ENCODE peak calls at places on chromosomes 3 and 15, in nine cellular contexts. P is small intestine, T is uterus, X is adipocyte, S is upper lobe of right lung, H is SJSA1, E is AG04450, W is fibroblast of pulmonary artery, M is pancreas. G is an unnamed sample.

GRCh38 chr3:196314597-196314996 is 3.4 kb downstream of the DYNLT2B start:
- DNase-seq in P (no peak), T (no peak), X (no peak), S (no peak), H (no peak), E (no peak), W (no peak), M (no peak), G (no peak)

GRCh38 chr3:112736802-112737566 is 96.0 kb upstream of the CCDC80 start:
- DNase-seq in P (peak), T (no peak), X (no peak), S (no peak), H (no peak), E (no peak), W (no peak), M (no peak), G (no peak)

GRCh38 chr3:25128735-25129134 is 299.3 kb upstream of the RARB start:
- DNase-seq in P (no peak), T (no peak), X (no peak), S (no peak), H (no peak), E (no peak), W (no peak), M (no peak), G (no peak)

GRCh38 chr3:45479627-45480026 is 91.3 kb downstream of the LARS2 start:
- DNase-seq in P (peak), T (no peak), X (peak), S (no peak), H (peak), E (peak), W (peak), M (no peak), G (no peak)

GRCh38 chr15:49238342-49238741 is 68.3 kb downstream of the GALK2 start:
- DNase-seq in P (no peak), T (peak), X (peak), S (no peak), H (no peak), E (peak), W (peak), M (no peak), G (no peak)

GRCh38 chr3:124837730-124838186 is 49.4 kb downstream of the ITGB5 start:
- DNase-seq in P (peak), T (peak), X (peak), S (no peak), H (no peak), E (no peak), W (peak), M (no peak), G (no peak)

GRCh38 chr3:177776656-177777055 is 579.4 kb upstream of the TBL1XR1 start:
- DNase-seq in P (no peak), T (no peak), X (peak), S (no peak), H (peak), E (peak), W (peak), M (no peak), G (no peak)

GRCh38 chr15:59997070-59997701 is 6.9 kb upstream of the FOXB1 start:
- DNase-seq in P (no peak), T (no peak), X (no peak), S (no peak), H (peak), E (no peak), W (no peak), M (no peak), G (peak)

GRCh38 chr3:73600293-73600938 is 24.3 kb downstream of the PDZRN3 start:
- DNase-seq in P (no peak), T (no peak), X (peak), S (no peak), H (no peak), E (no peak), W (peak), M (no peak), G (peak)

GRCh38 chr15:40389824-40390595 is 7.5 kb downstream of the KNSTRN start:
- DNase-seq in P (no peak), T (no peak), X (no peak), S (no peak), H (no peak), E (no peak), W (no peak), M (no peak), G (no peak)

GRCh38 chr3:102736961-102737304 is 302.1 kb downstream of the ZPLD1 start:
- DNase-seq in P (no peak), T (no peak), X (no peak), S (no peak), H (no peak), E (no peak), W (no peak), M (no peak), G (no peak)

GRCh38 chr3:73072634-73073033 is 11.2 kb downstream of the EBLN2 start:
- DNase-seq in P (no peak), T (no peak), X (no peak), S (no peak), H (no peak), E (no peak), W (no peak), M (no peak), G (no peak)

GRCh38 chr3:123792473-123793201 is 91.5 kb downstream of the MYLK start:
- DNase-seq in P (peak), T (no peak), X (no peak), S (no peak), H (no peak), E (no peak), W (no peak), M (no peak), G (no peak)

GRCh38 chr15:98683821-98684220 is 35.5 kb downstream of the IGF1R start:
- DNase-seq in P (no peak), T (no peak), X (no peak), S (no peak), H (no peak), E (no peak), W (no peak), M (no peak), G (no peak)

GRCh38 chr3:127831723-127832172 is 9.4 kb upstream of the MGLL start:
- DNase-seq in P (peak), T (no peak), X (peak), S (peak), H (no peak), E (no peak), W (peak), M (no peak), G (peak)

GRCh38 chr3:136070953-136071949 is 105.7 kb downstream of the PPP2R3A start:
- DNase-seq in P (no peak), T (peak), X (peak), S (no peak), H (peak), E (no peak), W (peak), M (no peak), G (no peak)

GRCh38 chr15:63999177-63999576 is 47.1 kb downstream of the DAPK2 start:
- DNase-seq in P (no peak), T (no peak), X (no peak), S (no peak), H (no peak), E (no peak), W (no peak), M (no peak), G (no peak)

GRCh38 chr15:76904461-76905012 is 603 bp downstream of the SCAPER start:
- DNase-seq in P (peak), T (peak), X (peak), S (peak), H (no peak), E (no peak), W (no peak), M (no peak), G (peak)

GRCh38 chr3:56758539-56758981 is 43.2 kb downstream of the ARHGEF3 start:
- DNase-seq in P (peak), T (peak), X (peak), S (no peak), H (no peak), E (peak), W (peak), M (no peak), G (no peak)

DNA sequence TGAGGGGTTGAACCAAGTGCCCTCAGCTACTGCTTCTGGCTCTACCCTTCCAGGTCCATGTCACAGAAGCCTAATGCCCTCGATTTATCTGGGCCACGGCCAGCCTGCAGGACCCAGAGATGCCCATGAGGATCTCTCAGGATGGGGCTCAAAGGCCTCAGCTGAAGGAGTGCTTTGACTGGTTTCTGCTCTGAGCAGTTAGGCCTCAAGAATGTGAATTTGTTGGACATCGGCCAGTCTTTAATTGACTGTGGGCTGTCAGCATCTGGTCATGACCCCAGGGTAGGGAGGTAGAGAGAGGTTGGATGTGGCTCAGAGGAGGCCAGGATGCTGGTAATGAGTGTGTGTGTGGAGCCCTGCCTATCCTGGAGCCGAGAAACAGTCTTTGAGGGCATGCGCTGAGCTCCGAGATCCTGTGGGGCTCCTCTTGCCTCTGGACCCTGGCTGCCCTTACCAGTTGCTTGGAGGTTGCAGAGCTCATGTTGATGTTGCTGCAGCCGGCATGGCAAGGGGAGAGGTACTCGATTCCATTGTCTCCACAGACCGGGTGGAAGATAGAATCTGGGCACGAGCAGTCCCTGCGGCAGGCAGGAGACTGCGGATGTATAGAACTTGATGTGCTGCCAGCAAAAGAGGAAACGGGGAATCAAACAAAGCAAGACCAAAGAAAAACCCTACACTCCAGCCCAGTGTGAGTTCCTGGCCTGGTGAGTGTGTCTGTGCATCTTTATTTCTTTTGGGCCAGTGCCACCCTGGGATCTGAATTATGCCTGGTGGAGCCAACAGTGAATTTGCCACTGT is 49.2 kb upstream of the RAB6B start:
- DNase-seq in P (no peak), T (peak), X (no peak), S (no peak), H (peak), E (no peak), W (peak), M (no peak), G (no peak)
- H3K4me3 ChIP-seq in P (no peak), T (no peak), X (no peak), S (no peak), H (no peak), E (no peak), W (no peak), M (no peak), G (no peak)

DNA sequence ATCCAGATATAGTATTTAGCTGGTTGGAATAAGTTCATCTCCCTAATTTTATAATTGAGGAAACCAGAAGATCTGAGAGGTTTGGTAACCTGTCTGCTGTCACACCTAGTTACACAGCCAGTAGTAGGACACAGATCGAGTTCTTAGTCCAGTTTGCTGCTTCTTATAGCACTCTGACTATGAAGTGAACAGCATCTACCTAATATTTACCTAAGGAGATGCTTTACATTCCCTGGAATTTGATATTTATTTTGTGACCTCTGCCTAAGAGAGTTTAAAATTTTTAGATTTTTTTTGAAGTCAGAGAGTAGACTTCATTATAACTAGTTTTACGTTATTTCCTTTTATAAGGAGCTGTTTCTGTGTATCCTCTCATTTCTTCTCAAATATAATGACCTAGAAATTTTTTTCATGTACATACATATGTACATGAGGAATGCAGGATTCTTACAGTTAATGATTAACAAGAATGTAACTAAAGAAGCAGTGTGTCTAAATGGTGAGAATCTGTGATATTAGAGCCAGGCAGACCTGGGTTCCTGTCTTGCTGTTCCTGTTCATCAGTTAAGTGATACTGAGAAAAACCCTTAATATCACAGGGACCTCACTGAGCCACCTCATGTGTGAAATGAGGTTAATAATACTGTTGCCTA is 4.3 kb downstream of the ARHGEF26 start:
- DNase-seq in P (no peak), T (no peak), X (no peak), S (no peak), H (no peak), E (no peak), W (no peak), M (no peak), G (no peak)
- H3K4me3 ChIP-seq in P (no peak), T (no peak), X (peak), S (peak), H (no peak), E (no peak), W (no peak), M (no peak), G (no peak)

DNA sequence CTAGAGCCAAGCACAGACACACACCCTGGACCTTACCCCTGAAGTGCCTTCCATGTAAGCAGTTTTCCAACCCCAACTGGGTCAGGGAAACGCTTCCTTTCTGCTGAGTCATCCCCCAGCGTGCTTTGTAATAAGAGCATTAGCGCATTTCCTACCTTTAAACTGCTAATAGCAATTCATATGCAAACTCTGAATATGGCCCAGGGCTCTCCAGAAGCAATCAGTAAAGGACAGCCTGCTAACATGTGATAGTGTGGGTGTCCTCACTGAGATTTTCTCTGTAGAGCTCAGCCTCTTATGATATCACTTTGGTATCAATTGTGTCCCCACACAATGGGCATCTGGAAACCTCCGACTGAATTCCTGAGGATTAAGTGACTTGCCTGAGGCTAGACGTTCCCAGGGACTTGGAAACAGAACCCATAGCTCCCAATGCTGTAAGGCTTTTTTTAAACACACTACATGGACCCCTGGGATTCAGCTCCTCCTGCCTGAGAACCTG is 5.6 kb downstream of the GABRB3 start:
- DNase-seq in P (no peak), T (no peak), X (no peak), S (no peak), H (no peak), E (no peak), W (no peak), M (no peak), G (peak)
- H3K4me3 ChIP-seq in P (no peak), T (no peak), X (no peak), S (no peak), H (no peak), E (no peak), W (no peak), M (no peak), G (no peak)

DNA sequence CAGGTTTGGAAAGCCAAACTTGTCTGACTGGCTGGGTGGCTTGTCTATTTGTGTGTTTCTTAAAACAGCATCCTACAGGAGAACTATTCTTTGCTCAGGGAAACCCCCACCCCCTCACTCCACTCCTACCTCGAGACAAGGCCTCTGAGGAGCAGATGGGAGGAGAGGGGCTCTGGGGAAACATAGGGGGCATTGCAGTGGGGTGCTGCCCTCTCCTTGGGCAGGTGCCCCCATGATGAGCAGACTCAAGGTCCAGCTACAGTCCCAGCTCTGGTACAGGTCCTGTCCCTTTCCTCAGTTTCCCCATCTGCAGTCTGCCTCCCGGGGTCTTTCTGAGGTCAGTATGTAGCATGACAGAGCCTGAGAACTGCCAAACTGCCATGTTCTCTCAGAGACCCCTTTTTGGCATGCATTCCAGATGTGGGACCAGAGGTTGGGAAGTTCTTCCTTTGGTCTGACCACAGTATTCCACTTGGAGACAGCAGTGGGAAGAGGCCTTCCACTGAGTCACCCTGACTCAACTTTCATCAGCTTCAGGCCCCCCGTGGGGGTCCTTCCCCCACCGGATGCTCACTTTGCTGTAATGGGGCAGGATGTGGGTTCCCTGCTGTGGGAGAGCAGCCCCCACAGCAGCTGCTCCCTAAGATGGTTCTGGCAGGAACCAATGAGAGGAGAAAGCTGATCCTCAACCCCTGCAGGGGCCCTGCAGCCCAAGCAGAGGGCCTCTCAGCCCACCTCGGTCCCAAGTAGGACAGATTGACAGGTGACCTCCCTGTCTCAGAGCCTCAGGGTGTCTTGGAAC is 32.3 kb upstream of the CYP11A1 start:
- DNase-seq in P (peak), T (no peak), X (no peak), S (no peak), H (no peak), E (no peak), W (no peak), M (no peak), G (no peak)
- H3K4me3 ChIP-seq in P (no peak), T (no peak), X (no peak), S (no peak), H (no peak), E (no peak), W (no peak), M (no peak), G (no peak)

GRCh38 chr3:51024121-51024520 is 349.4 kb downstream of the DOCK3 start:
- DNase-seq in P (no peak), T (no peak), X (no peak), S (no peak), H (no peak), E (no peak), W (no peak), M (no peak), G (no peak)
- H3K4me3 ChIP-seq in P (no peak), T (no peak), X (no peak), S (no peak), H (no peak), E (no peak), W (no peak), M (no peak), G (no peak)

DNA sequence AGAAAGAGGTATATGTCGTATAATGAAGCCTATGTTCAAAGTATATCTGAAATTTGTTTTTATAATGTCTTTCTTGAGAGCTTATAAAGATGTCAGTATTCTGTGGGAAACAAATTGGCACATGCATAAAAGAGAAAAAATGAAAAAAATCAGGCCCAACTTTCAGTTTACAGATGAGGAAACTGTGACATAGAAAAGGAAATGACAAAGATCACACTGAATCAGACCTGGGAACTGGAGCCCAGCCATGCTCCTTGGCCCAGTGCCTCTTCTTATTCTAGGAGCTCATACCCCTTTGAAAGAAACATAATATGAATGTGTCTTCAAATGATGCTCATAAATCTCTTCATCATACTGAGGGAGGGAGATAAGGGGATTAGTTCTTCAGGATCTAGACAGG is 48.4 kb downstream of the TMEM44 start:
- DNase-seq in P (no peak), T (no peak), X (no peak), S (no peak), H (no peak), E (no peak), W (peak), M (no peak), G (no peak)
- H3K4me3 ChIP-seq in P (no peak), T (no peak), X (peak), S (peak), H (no peak), E (no peak), W (no peak), M (peak), G (no peak)